ENCODE peak calls at places on chromosomes 12 and 14, in ten cellular contexts. I, Y, T, W, V, N, S, Q, K and M are unnamed samples.

GRCh38 chr12:114695305-114695592 is 11.3 kb upstream of the TBX3 start:
- DNase-seq in W (no peak), V (no peak), S (no peak), N (no peak), I (no peak), T (no peak), Y (no peak), K (no peak), Q (no peak), M (no peak)

GRCh38 chr12:64650762-64651161 is 40.5 kb downstream of the RASSF3 start:
- DNase-seq in Y (no peak), K (no peak), N (no peak), I (no peak), T (peak; percentile 49), Q (no peak), V (peak; percentile 33), W (no peak), S (no peak), M (no peak)

GRCh38 chr12:88242161-88242925 is 100.2 kb downstream of the TMTC3 start:
- DNase-seq in Q (no peak), W (no peak), S (no peak), K (no peak), T (peak; percentile 31), I (no peak), N (peak; percentile 98), Y (peak; percentile 98), V (peak; percentile 98), M (no peak)

GRCh38 chr14:67934087-67934486 is 114.5 kb downstream of the RAD51B start:
- DNase-seq in K (peak; percentile 52), Y (peak; percentile 94), V (peak; percentile 90), Q (no peak), N (peak; percentile 93), W (no peak), T (peak; percentile 82), S (no peak), I (peak; percentile 6), M (peak; percentile 26)

GRCh38 chr14:101839236-101839635 is 77.7 kb downstream of the PPP2R5C start:
- DNase-seq in T (no peak), V (no peak), S (no peak), I (no peak), Q (no peak), Y (no peak), K (peak; percentile 35), N (no peak), W (no peak), M (no peak)

GRCh38 chr12:21773263-21773741 is 1.2 kb downstream of the KCNJ8 start:
- DNase-seq in W (no peak), Y (peak; percentile 34), V (no peak), N (peak; percentile 41), T (no peak), I (peak; percentile 36), S (no peak), K (peak; percentile 17), Q (peak; percentile 1), M (no peak)

GRCh38 chr12:52241205-52241842 is 8.3 kb downstream of the KRT7 start:
- DNase-seq in V (no peak), K (no peak), Y (no peak), S (no peak), W (no peak), N (no peak), Q (no peak), T (no peak), I (no peak), M (peak; percentile 51)

GRCh38 chr14:78253986-78254385 is 83.8 kb downstream of the NRXN3 start:
- DNase-seq in Y (peak; percentile 39), I (no peak), Q (no peak), V (peak; percentile 98), K (no peak), N (peak; percentile 18), W (no peak), T (peak; percentile 36), S (no peak), M (no peak)

GRCh38 chr14:72909163-72909562 is 15.3 kb upstream of the DPF3 start:
- DNase-seq in Y (no peak), N (peak; percentile 39), V (no peak), K (no peak), Q (no peak), I (no peak), T (no peak), W (no peak), S (no peak), M (no peak)

GRCh38 chr14:95054346-95055280 is 102.7 kb downstream of the DICER1 start:
- DNase-seq in K (no peak), W (no peak), S (no peak), T (no peak), I (no peak), Y (no peak), Q (no peak), V (no peak), N (no peak), M (no peak)

GRCh38 chr12:54421175-54421872 is 2.3 kb upstream of the ITGA5 start:
- DNase-seq in N (peak; percentile 57), Q (no peak), K (no peak), W (no peak), T (no peak), I (no peak), V (no peak), S (no peak), Y (no peak), M (no peak)

GRCh38 chr12:80422549-80422948 is 21.5 kb upstream of the PTPRQ start:
- DNase-seq in Y (peak; percentile 74), N (peak; percentile 61), Q (no peak), S (no peak), V (peak; percentile 40), I (no peak), W (no peak), T (no peak), K (no peak), M (no peak)

GRCh38 chr12:79374543-79374942 is 316.2 kb downstream of the PAWR start:
- DNase-seq in N (no peak), Q (no peak), Y (no peak), T (no peak), W (no peak), K (peak; percentile 37), I (no peak), S (no peak), V (no peak), M (no peak)

GRCh38 chr12:108214486-108214885 is 85.4 kb downstream of the WSCD2 start:
- DNase-seq in Y (peak; percentile 43), T (peak; percentile 22), S (no peak), K (no peak), N (peak; percentile 25), Q (peak; percentile 2), W (no peak), V (peak; percentile 7), I (peak; percentile 62), M (no peak)

GRCh38 chr14:44589180-44589579 is 82.1 kb upstream of the FSCB start:
- DNase-seq in W (no peak), I (no peak), V (no peak), Q (no peak), S (no peak), N (no peak), K (no peak), T (no peak), Y (no peak), M (no peak)

GRCh38 chr12:48787791-48788521 is 933 bp downstream of the ADCY6 start:
- DNase-seq in W (no peak), S (no peak), T (no peak), K (no peak), V (no peak), Q (no peak), Y (no peak), I (no peak), N (no peak), M (no peak)

GRCh38 chr14:71143391-71144290 is 236.4 kb downstream of the PCNX1 start:
- DNase-seq in V (peak; percentile 78), K (no peak), Q (peak; percentile 35), N (peak; percentile 72), S (no peak), W (peak; percentile 49), Y (peak; percentile 68), T (no peak), I (no peak), M (no peak)

GRCh38 chr12:79327465-79327864 is 363.3 kb downstream of the PAWR start:
- DNase-seq in T (peak; percentile 3), Y (no peak), V (no peak), K (no peak), I (no peak), S (no peak), N (no peak), Q (no peak), W (no peak), M (no peak)

GRCh38 chr14:30389134-30389900 is 169.6 kb upstream of the G2E3 start:
- DNase-seq in Q (no peak), T (no peak), K (no peak), W (no peak), S (no peak), N (peak; percentile 4), I (no peak), V (peak; percentile 36), Y (peak; percentile 5), M (peak; percentile 13)

GRCh38 chr12:111454311-111454710 is 48.6 kb downstream of the SH2B3 start:
- DNase-seq in Q (no peak), K (no peak), V (no peak), T (no peak), W (no peak), N (no peak), S (no peak), I (no peak), Y (peak; percentile 42), M (no peak)

GRCh38 chr12:65695077-65695865 is 129.0 kb upstream of the HMGA2 start:
- DNase-seq in Y (peak; percentile 98), W (no peak), T (peak; percentile 34), N (peak; percentile 95), K (no peak), V (peak; percentile 100), S (no peak), Q (no peak), I (no peak), M (no peak)

GRCh38 chr14:31788340-31788739 is 227.1 kb downstream of the NUBPL start:
- DNase-seq in V (no peak), Q (no peak), I (no peak), T (no peak), W (no peak), Y (peak; percentile 14), K (no peak), S (no peak), N (no peak), M (no peak)

GRCh38 chr12:115257791-115258190 is 573.8 kb upstream of the TBX3 start:
- DNase-seq in S (no peak), T (no peak), W (no peak), V (no peak), Q (no peak), N (peak; percentile 74), K (no peak), I (no peak), Y (peak; percentile 75), M (no peak)

GRCh38 chr14:76109087-76109880 is 42.4 kb upstream of the GPATCH2L start:
- DNase-seq in W (no peak), K (no peak), N (peak; percentile 40), I (no peak), T (no peak), V (no peak), Q (no peak), S (no peak), Y (no peak), M (no peak)

GRCh38 chr14:96139169-96139568 is 65.5 kb upstream of the BDKRB2 start:
- DNase-seq in W (no peak), Y (no peak), S (no peak), Q (no peak), K (no peak), T (no peak), I (no peak), N (no peak), V (peak; percentile 54), M (no peak)

GRCh38 chr12:115937345-115937744 is 340.1 kb downstream of the MED13L start:
- DNase-seq in V (no peak), N (no peak), T (no peak), Y (no peak), Q (no peak), I (no peak), W (no peak), K (no peak), S (no peak), M (no peak)

GRCh38 chr12:97951717-97952116 is 489.1 kb downstream of the RMST start:
- DNase-seq in T (no peak), Y (no peak), W (no peak), K (no peak), Q (no peak), S (no peak), V (no peak), N (no peak), I (no peak), M (no peak)

GRCh38 chr12:114697246-114697716 is 13.3 kb upstream of the TBX3 start:
- DNase-seq in N (no peak), Q (no peak), S (no peak), T (no peak), V (no peak), I (no peak), Y (no peak), K (no peak), W (no peak), M (no peak)